ENCODE peak calls at places on chromosomes 3 and 15, in six cellular contexts. R, W, P, V, G and U are unnamed samples.

GRCh38 chr3:8499181-8499611 is 2.4 kb upstream of the LMCD1 start:
- DNase-seq in R (peak; percentile 57), W (peak; percentile 29), P (no peak), V (no peak), G (no peak), U (no peak)

GRCh38 chr15:63752075-63752684 is 81.6 kb downstream of the HERC1 start:
- DNase-seq in R (peak; percentile 70), W (peak; percentile 61), P (no peak), V (no peak), G (no peak), U (peak; percentile 61)

GRCh38 chr15:71279757-71280141 is 164.5 kb downstream of the THSD4 start:
- DNase-seq in R (peak; percentile 33), W (peak; percentile 39), P (no peak), V (no peak), G (no peak), U (peak; percentile 13)

GRCh38 chr15:74300057-74300620 is 64.0 kb downstream of the CCDC33 start:
- DNase-seq in R (no peak), W (no peak), P (no peak), V (no peak), G (no peak), U (no peak)

GRCh38 chr15:63191895-63192603 is 2.6 kb downstream of the RAB8B start:
- DNase-seq in R (peak; percentile 52), W (no peak), P (no peak), V (no peak), G (no peak), U (no peak)

GRCh38 chr3:77081240-77081661 is 41.4 kb downstream of the ROBO2 start:
- DNase-seq in R (peak; percentile 18), W (peak; percentile 39), P (no peak), V (peak; percentile 62), G (no peak), U (peak; percentile 14)

GRCh38 chr3:195690951-195691350 is 29.8 kb upstream of the MUC20 start:
- DNase-seq in R (no peak), W (no peak), P (no peak), V (no peak), G (no peak), U (no peak)

GRCh38 chr15:94600496-94600895 is 369.1 kb downstream of the MCTP2 start:
- DNase-seq in R (no peak), W (no peak), P (no peak), V (no peak), G (no peak), U (no peak)

GRCh38 chr15:33119263-33119662 is 75.3 kb downstream of the FMN1 start:
- DNase-seq in R (no peak), W (no peak), P (no peak), V (no peak), G (no peak), U (no peak)

GRCh38 chr3:33063651-33064051 is 33.3 kb downstream of the GLB1 start:
- DNase-seq in R (peak; percentile 19), W (no peak), P (no peak), V (no peak), G (no peak), U (no peak)

GRCh38 chr3:130395331-130395730 is 49.9 kb downstream of the COL6A5 start:
- DNase-seq in R (peak; percentile 13), W (no peak), P (no peak), V (no peak), G (no peak), U (no peak)

GRCh38 chr3:11509175-11510000 is 134.3 kb downstream of the VGLL4 start:
- DNase-seq in R (peak; percentile 95), W (peak; percentile 19), P (peak; percentile 34), V (peak; percentile 63), G (peak; percentile 52), U (no peak)

GRCh38 chr3:87370007-87370406 is 93.6 kb upstream of the POU1F1 start:
- DNase-seq in R (no peak), W (no peak), P (no peak), V (no peak), G (no peak), U (no peak)

GRCh38 chr3:70914889-70915288 is 602.5 kb upstream of the MDFIC2 start:
- DNase-seq in R (peak; percentile 37), W (no peak), P (no peak), V (no peak), G (no peak), U (no peak)

GRCh38 chr15:90063733-90064247 is 38.5 kb downstream of the IDH2 start:
- DNase-seq in R (no peak), W (no peak), P (no peak), V (peak; percentile 80), G (no peak), U (no peak)

GRCh38 chr15:26891448-26891881 is 24.6 kb downstream of the GABRA5 start:
- DNase-seq in R (peak; percentile 73), W (peak; percentile 4), P (peak; percentile 90), V (peak; percentile 31), G (no peak), U (peak; percentile 36)

GRCh38 chr3:111967071-111967470 is 11.8 kb upstream of the ABHD10 start:
- DNase-seq in R (no peak), W (no peak), P (no peak), V (no peak), G (no peak), U (no peak)

GRCh38 chr15:92523176-92523575 is 129.5 kb downstream of the ST8SIA2 start:
- DNase-seq in R (no peak), W (no peak), P (no peak), V (no peak), G (no peak), U (no peak)

GRCh38 chr15:92520914-92521623 is 127.4 kb downstream of the ST8SIA2 start:
- DNase-seq in R (no peak), W (no peak), P (no peak), V (no peak), G (no peak), U (no peak)

GRCh38 chr15:92524161-92524560 is 130.5 kb downstream of the ST8SIA2 start:
- DNase-seq in R (no peak), W (no peak), P (no peak), V (no peak), G (no peak), U (no peak)

GRCh38 chr15:92519709-92520108 is 126.0 kb downstream of the ST8SIA2 start:
- DNase-seq in R (no peak), W (no peak), P (no peak), V (no peak), G (no peak), U (no peak)

GRCh38 chr15:92521624-92522008 is 127.9 kb downstream of the ST8SIA2 start:
- DNase-seq in R (peak; percentile 93), W (peak; percentile 82), P (peak; percentile 67), V (peak; percentile 74), G (peak; percentile 67), U (peak; percentile 58)
- TF ChIP-seq CTCF in R (peak; percentile 90), W (peak; percentile 62), P (peak; percentile 65), V (peak; percentile 81), G (peak; percentile 87), U (peak; percentile 62)

GRCh38 chr15:78054971-78055370 is 22.5 kb downstream of the TBC1D2B start:
- DNase-seq in R (no peak), W (no peak), P (no peak), V (no peak), G (no peak), U (no peak)

GRCh38 chr15:78052545-78052944 is 25.0 kb downstream of the TBC1D2B start:
- DNase-seq in R (no peak), W (no peak), P (no peak), V (no peak), G (no peak), U (no peak)

GRCh38 chr15:78056714-78057269 is 20.7 kb downstream of the TBC1D2B start:
- DNase-seq in R (no peak), W (peak; percentile 51), P (no peak), V (no peak), G (no peak), U (peak; percentile 57)

GRCh38 chr15:78055923-78056713 is 21.4 kb downstream of the TBC1D2B start:
- DNase-seq in R (no peak), W (peak; percentile 55), P (no peak), V (no peak), G (no peak), U (peak; percentile 46)

GRCh38 chr15:78054518-78054917 is 23.0 kb downstream of the TBC1D2B start:
- DNase-seq in R (no peak), W (no peak), P (no peak), V (no peak), G (no peak), U (no peak)
- TF ChIP-seq CTCF in R (no peak), W (no peak), P (no peak), V (no peak), G (no peak), U (no peak)

DNA sequence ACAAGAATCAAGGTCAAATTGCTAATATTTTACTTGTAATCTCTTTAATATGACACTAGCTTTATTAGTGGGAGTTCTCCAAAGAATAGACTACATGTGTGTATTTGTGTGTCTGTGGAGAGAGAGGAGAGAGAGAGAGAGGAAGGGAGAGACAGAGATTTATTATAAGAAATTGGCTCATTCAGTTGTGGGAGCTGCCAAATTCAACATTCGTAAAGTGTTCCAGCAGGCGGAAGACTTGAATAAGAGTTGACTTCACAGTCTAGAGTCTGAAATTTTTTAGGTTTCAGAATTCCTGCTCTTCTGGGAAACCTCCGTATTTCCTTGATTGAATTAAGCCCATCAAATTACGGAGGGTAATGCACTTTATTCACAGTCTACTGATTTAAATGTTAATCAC is 4.7 kb upstream of the CLDN1 start:
- DNase-seq in R (peak; percentile 76), W (no peak), P (no peak), V (no peak), G (no peak), U (no peak)
- TF ChIP-seq CTCF in R (peak; percentile 25), W (no peak), P (no peak), V (no peak), G (no peak), U (no peak)

DNA sequence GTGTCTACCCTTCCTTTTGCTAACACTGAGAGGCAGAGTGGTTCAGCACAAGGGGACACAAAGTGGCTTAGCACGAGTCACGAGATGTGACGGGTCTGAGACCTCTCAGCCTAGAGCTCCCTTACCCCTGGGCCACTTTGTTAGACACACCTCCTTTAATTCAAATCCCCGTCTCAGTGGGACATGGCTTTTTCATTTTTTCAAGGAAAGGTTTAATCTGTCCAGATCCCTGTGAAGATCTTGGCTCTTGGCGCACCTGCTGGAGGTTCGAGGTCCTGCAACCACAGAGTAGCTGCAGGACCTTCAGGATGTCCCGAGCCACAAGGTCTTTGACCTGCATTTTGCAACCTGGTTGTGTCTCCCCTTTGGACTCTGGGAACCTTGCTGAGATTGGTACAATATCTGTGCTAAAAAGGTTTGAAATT is 52.0 kb downstream of the LPP start:
- DNase-seq in R (no peak), W (peak; percentile 35), P (no peak), V (no peak), G (no peak), U (no peak)
- TF ChIP-seq CTCF in R (no peak), W (peak; percentile 47), P (no peak), V (peak; percentile 8), G (no peak), U (no peak)

GRCh38 chr3:104044002-104044401 is 1322.7 kb upstream of the ALCAM start:
- DNase-seq in R (no peak), W (no peak), P (no peak), V (no peak), G (no peak), U (no peak)
- TF ChIP-seq CTCF in R (no peak), W (no peak), P (no peak), V (no peak), G (no peak), U (no peak)